ENCODE peak calls at places on chromosomes 6 and 20, in six cellular contexts. U, R, K, W, L and A are unnamed samples.
A peak's percentile ranks its signal among the peaks of the same experiment; 100 is the strongest.

GRCh38 chr6:148203281-148203925 is 139.2 kb upstream of the SASH1 start:
- DNase-seq in U (no peak), R (no peak), K (no peak), W (no peak), L (no peak), A (no peak)

GRCh38 chr20:35010405-35011192 is 54.9 kb downstream of the MYH7B start:
- DNase-seq in U (no peak), R (no peak), K (no peak), W (no peak), L (no peak), A (no peak)

GRCh38 chr6:45371924-45372582 is 5.7 kb downstream of the SUPT3H start:
- DNase-seq in U (no peak), R (no peak), K (no peak), W (no peak), L (no peak), A (no peak)

GRCh38 chr20:50913976-50914375 is 17.3 kb downstream of the ADNP start:
- DNase-seq in U (no peak), R (peak; percentile 61), K (no peak), W (peak; percentile 30), L (no peak), A (no peak)

GRCh38 chr6:168355716-168356522 is 36.3 kb upstream of the DACT2 start:
- DNase-seq in U (peak; percentile 57), R (no peak), K (no peak), W (no peak), L (peak; percentile 92), A (no peak)

GRCh38 chr6:21608610-21609009 is 15.1 kb downstream of the SOX4 start:
- DNase-seq in U (no peak), R (no peak), K (no peak), W (no peak), L (no peak), A (no peak)

GRCh38 chr6:22958677-22959076 is 389.3 kb downstream of the HDGFL1 start:
- DNase-seq in U (no peak), R (no peak), K (no peak), W (no peak), L (no peak), A (no peak)

GRCh38 chr6:12208190-12208589 is 82.0 kb upstream of the EDN1 start:
- DNase-seq in U (peak; percentile 13), R (no peak), K (peak; percentile 86), W (no peak), L (no peak), A (no peak)

GRCh38 chr6:108604156-108604555 is 43.4 kb downstream of the FOXO3 start:
- DNase-seq in U (no peak), R (no peak), K (no peak), W (no peak), L (no peak), A (no peak)

GRCh38 chr6:22113046-22113766 is 183.6 kb downstream of the PRL start:
- DNase-seq in U (no peak), R (no peak), K (no peak), W (no peak), L (no peak), A (no peak)

GRCh38 chr6:32060966-32061655 is 22.9 kb downstream of the CYP21A2 start:
- DNase-seq in U (no peak), R (no peak), K (no peak), W (no peak), L (no peak), A (no peak)
- TF ChIP-seq CTCF in U (no peak), R (no peak), K (no peak), W (no peak), L (no peak), A (no peak)

DNA sequence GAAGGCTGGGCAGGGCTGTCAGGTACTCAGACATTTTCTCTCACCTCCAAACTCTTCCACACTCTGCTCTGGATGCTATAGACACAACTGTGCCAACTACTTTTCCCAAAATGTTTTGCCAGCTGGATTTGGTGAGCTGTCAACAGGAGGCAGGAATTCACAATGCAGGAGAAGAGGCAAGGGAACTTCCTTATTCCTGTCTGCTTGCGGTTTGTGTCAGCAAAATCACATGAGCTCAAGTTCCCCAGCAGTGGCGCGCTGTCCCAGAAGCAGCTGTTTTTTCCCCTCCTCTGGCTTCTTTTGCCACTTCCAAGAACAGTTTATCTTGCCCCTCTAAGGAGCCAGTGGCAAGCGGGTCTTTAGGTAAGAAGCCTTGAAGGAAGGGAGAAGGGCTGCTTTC is 608.2 kb downstream of the PRKN start:
- DNase-seq in U (peak; percentile 17), R (no peak), K (no peak), W (no peak), L (no peak), A (no peak)
- TF ChIP-seq CTCF in U (peak; percentile 22), R (no peak), K (no peak), W (no peak), L (no peak), A (no peak)

GRCh38 chr6:149861603-149862423 is 2.3 kb downstream of the LRP11 start:
- DNase-seq in U (no peak), R (no peak), K (no peak), W (no peak), L (no peak), A (no peak)
- TF ChIP-seq CTCF in U (no peak), R (no peak), K (no peak), W (no peak), L (no peak), A (no peak)

DNA sequence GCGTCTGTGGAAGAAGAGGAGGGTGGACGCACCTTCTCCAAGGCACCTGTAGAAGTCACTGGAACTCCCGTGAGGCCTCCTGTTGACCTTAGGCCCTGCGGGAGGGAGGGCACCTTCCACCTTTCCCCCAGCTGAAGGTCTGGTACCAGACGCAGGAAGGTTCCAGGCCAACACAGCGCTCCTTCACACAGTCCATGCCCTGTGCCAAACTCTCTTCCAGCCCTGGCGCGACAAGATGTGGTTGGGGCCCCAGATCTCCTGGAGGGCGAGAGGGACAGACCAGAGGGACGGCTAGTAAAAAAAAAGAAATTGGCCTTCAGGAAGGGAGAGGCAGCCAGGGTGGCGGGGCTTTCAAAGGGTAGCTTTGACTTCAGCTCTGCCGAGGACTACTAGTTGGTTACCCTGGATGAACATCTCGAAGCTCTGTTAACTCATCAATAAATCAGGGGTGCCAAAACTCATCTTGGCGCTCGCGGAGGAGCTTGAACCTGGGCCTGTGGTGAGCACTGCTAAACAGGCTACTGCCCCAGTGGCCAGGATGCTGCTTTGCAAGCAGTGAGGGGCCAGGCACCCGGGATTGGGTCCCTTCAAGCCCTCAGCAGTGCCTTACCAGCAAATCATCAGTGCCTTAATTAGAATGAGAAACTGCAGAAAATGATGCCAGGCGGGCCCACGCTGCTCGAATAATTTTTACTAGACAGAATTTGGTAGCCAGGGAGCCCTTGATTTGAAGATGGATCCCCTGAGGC is 14.9 kb downstream of the AARS2 start:
- DNase-seq in U (no peak), R (no peak), K (peak; percentile 58), W (no peak), L (peak; percentile 57), A (no peak)
- TF ChIP-seq CTCF in U (no peak), R (no peak), K (no peak), W (no peak), L (peak; percentile 7), A (no peak)

DNA sequence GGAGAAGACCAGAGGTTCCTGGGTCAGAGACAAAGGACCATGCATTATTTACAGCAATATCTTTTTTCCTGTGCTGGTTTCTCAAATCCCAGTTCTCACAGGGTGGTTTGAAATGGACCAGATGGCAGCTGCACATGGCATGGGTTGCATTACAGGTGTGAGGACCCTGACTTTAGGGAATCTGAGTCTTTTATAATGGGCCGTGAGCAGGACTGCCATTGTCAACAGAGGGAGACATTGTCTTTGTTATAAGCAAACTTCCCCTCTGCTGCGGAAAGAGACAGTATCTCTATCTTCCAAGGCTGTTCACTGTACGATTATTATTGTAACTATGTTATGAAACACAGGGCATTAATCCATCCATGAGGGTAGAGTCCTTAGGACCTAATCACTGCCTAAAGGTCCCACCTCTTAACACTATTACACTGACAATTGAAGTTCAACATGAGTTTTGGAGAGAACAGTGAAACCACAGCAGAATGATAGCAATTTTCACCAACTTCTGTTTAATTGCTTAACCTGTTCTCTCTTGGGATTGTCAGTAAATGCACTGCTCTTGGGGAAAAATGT is 156.1 kb upstream of the AGPAT4 start:
- DNase-seq in U (no peak), R (no peak), K (no peak), W (no peak), L (no peak), A (no peak)
- TF ChIP-seq CTCF in U (no peak), R (peak; percentile 5), K (no peak), W (peak; percentile 34), L (peak; percentile 48), A (no peak)